ENCODE peak calls at places on chromosomes 6 and 20, in four cellular contexts. V is upper lobe of right lung, Z is body of pancreas, Q is psoas muscle. R is an unnamed sample. For H3K36me3, the result is how much of the 10 kb centered on the place peaks cover.

GRCh38 chr6:28462401-28462800 is 19.1 kb upstream of the ZSCAN23 start:
- DNase-seq in Q (no peak), Z (no peak), V (no peak), R (no peak)

GRCh38 chr6:135323202-135323668 is 142.1 kb downstream of the MYB start:
- DNase-seq in Z (no peak), V (no peak), Q (no peak), R (no peak)

GRCh38 chr6:119348308-119349040 is 1.1 kb downstream of the MAN1A1 start:
- DNase-seq in Z (peak), V (peak), Q (peak), R (no peak)

GRCh38 chr6:157264701-157265100 is 58.6 kb downstream of the TMEM242 start:
- DNase-seq in Z (no peak), Q (no peak), V (no peak), R (no peak)

GRCh38 chr6:97059473-97059872 is 134.9 kb downstream of the KLHL32 start:
- DNase-seq in Z (no peak), V (no peak), Q (no peak), R (no peak)

GRCh38 chr6:36605560-36606391 is 11.6 kb downstream of the SRSF3 start:
- DNase-seq in Z (no peak), V (no peak), Q (no peak), R (no peak)

GRCh38 chr6:13725570-13725969 is 13.9 kb upstream of the RANBP9 start:
- DNase-seq in Q (no peak), V (no peak), Z (peak), R (no peak)

GRCh38 chr6:18477301-18477941 is 90.3 kb downstream of the RNF144B start:
- DNase-seq in V (no peak), Q (no peak), Z (no peak), R (no peak)

GRCh38 chr6:57284056-57284455 is 33.4 kb upstream of the PRIM2 start:
- DNase-seq in Z (no peak), Q (no peak), V (no peak), R (no peak)

GRCh38 chr6:138795809-138796469 is at the start of gene ECT2L:
- DNase-seq in V (peak), Z (peak), Q (peak), R (peak)

GRCh38 chr6:134429861-134430380 is 112.0 kb upstream of the SGK1 start:
- DNase-seq in Q (no peak), V (no peak), Z (no peak), R (no peak)

GRCh38 chr6:19578489-19578888 is 258.7 kb upstream of the ID4 start:
- DNase-seq in Q (no peak), Z (no peak), V (no peak), R (no peak)

GRCh38 chr20:32195581-32195980 is 12.0 kb downstream of the PLAGL2 start:
- DNase-seq in Q (no peak), Z (peak), V (no peak), R (peak)

GRCh38 chr6:134553941-134554340 is 236.0 kb upstream of the SGK1 start:
- DNase-seq in V (no peak), Q (no peak), Z (no peak), R (no peak)

GRCh38 chr6:118165500-118165899 is 258.4 kb downstream of the SLC35F1 start:
- DNase-seq in V (no peak), Q (no peak), Z (no peak), R (no peak)

GRCh38 chr6:159753081-159753872 is 8.6 kb upstream of the ACAT2 start:
- DNase-seq in V (no peak), Q (no peak), Z (no peak), R (no peak)

DNA sequence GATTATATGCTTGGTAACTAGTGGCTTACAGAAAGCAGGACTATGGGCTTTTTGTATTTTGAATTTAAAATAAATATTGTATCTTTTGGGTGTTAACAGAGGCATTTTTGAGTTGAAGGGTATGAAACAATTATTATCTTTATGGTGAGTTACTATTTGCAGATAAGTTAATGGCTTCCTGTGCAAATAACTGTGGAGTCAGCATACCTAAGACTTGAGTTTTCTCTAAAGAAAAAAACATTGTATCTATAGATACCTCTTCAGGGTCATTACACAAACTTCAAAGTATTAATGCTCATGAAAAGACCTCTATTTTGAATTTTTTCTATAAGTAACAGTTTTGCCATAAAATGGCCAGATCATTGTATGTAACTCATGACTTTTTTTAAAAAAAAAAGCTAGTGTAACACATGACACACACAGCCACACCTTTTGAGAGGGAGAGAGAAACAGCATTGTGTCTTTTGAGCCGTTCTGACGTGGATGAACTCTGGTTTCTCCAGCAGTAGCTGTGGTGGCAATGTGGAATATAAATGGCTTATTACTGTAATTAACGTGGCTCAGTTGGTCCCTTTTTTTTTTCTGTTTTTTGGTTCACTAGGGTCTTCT is 36.3 kb downstream of the PLEKHG1 start:
- DNase-seq in V (no peak), Q (no peak), Z (no peak), R (no peak)
- H3K27ac ChIP-seq in V (no peak), Q (no peak), Z (no peak), R (no peak)

GRCh38 chr6:24664049-24664987 is 2.4 kb downstream of the TDP2 start:
- DNase-seq in Z (no peak), Q (no peak), V (no peak), R (no peak)
- H3K4me3 ChIP-seq in Z (no peak), Q (no peak), V (no peak), R (no peak)

DNA sequence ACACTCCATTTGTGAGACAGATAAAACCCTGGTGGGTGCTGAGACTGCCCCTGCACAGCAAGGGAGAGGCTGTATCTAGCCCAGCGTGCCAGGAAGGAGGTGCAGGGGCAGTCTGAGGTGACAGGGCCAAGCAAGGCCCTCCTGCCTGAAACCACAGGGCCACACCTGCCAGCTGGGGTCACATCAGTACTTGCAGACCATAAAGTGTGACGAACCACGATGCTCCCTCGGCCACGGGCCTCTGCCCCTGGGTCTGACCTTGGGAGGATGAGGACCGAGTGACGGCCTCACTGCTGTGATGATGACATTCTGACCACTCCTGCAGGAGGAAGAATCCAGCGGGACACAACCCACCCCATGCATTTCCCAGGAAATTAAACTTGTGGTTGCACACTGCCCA is 75.1 kb downstream of the NINL start:
- DNase-seq in V (no peak), Q (no peak), Z (no peak), R (no peak)
- H3K36me3 ChIP-seq in V (under half), Q (under half), Z (under half), R (under half)

GRCh38 chr20:63944078-63944941 is 11.9 kb downstream of the UCKL1 start:
- DNase-seq in Z (no peak), Q (peak), V (no peak), R (no peak)

GRCh38 chr20:63945031-63945658 is 11.1 kb downstream of the UCKL1 start:
- DNase-seq in V (no peak), Q (no peak), Z (no peak), R (no peak)

GRCh38 chr20:63942250-63943006 is 13.8 kb downstream of the UCKL1 start:
- DNase-seq in Q (peak), Z (peak), V (peak), R (peak)

GRCh38 chr20:63943007-63943807 is 13.0 kb downstream of the UCKL1 start:
- DNase-seq in Z (peak), Q (peak), V (no peak), R (peak)

GRCh38 chr20:63943808-63944077 is 12.5 kb downstream of the UCKL1 start:
- DNase-seq in Z (no peak), Q (no peak), V (no peak), R (no peak)
- H3K27ac ChIP-seq in Z (no peak), Q (no peak), V (peak), R (peak)

DNA sequence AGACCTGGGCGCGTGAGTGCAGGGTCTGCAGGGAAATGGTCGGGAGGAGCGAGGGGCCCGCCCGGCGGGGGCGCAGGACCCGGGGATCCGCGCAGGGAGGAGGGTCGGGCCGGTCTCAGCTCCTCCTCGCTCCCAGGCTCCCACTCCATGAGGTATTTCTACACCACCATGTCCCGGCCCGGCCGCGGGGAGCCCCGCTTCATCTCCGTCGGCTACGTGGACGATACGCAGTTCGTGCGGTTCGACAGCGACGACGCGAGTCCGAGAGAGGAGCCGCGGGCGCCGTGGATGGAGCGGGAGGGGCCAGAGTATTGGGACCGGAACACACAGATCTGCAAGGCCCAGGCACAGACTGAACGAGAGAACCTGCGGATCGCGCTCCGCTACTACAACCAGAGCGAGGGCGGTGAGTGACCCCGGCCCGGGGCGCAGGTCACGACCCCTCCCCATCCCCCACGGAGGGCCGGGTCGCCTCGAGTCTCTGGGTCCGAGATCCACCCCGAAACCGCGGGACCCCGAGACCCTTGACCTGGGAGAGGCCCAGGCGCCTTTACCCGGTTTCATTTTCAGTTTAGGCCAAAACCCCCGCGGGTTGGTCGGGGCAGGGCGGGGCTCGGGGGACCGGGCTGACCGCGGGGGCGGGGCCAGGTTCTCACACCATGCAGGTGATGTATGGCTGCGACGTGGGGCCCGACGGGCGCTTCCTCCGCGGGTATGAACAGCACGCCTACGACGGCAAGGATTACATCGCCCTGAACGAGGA is 54.3 kb upstream of the HLA-A start:
- DNase-seq in Q (peak), V (peak), Z (peak), R (peak)
- H3K4me3 ChIP-seq in Q (peak), V (peak), Z (no peak), R (peak)

DNA sequence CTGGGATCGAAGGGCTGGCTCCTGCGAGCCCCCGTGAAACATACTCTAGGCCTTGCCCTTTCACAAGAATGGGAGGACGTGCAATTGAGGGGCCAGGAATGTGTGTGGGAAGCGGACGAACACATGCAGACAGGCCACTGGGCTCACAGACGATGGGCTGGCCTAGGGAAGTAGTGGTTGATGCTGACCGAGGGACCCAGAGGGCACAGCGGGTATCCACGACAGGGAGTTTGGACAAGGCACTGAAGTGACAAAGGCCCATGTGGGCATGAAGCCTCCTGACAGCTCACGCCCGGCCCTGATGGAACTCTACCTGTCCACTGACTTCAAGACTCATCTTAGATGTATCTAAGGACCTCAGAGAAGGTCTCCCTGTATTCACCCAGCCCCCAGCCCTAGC is 52.2 kb downstream of the MYH7B start:
- DNase-seq in Z (peak), V (peak), Q (peak), R (peak)
- H3K36me3 ChIP-seq in Z (under half), V (half or more), Q (half or more), R (half or more)